ENCODE peak calls at places on chromosomes 13 and 19, in seven cellular contexts. W, H, F, B, C, T and Q are unnamed samples.

GRCh38 chr13:109333893-109334651 is 452.3 kb downstream of the IRS2 start:
- DNase-seq in W (no peak), H (no peak), F (no peak), B (no peak), C (no peak), T (no peak), Q (no peak)

GRCh38 chr19:3243851-3244700 is 19.6 kb downstream of the CELF5 start:
- DNase-seq in W (peak; percentile 49), H (peak; percentile 15), F (peak; percentile 81), B (peak; percentile 68), C (peak; percentile 55), T (no peak), Q (peak; percentile 56)

GRCh38 chr19:7236153-7236552 is 58.1 kb downstream of the INSR start:
- DNase-seq in W (no peak), H (no peak), F (no peak), B (no peak), C (no peak), T (no peak), Q (no peak)

GRCh38 chr19:6086081-6086858 is 24.0 kb downstream of the RFX2 start:
- DNase-seq in W (no peak), H (no peak), F (no peak), B (no peak), C (no peak), T (no peak), Q (peak; percentile 71)

GRCh38 chr13:109072505-109072904 is 443.1 kb downstream of the MYO16 start:
- DNase-seq in W (no peak), H (no peak), F (no peak), B (no peak), C (no peak), T (no peak), Q (no peak)

GRCh38 chr19:54209748-54210494 is 9.3 kb downstream of the RPS9 start:
- DNase-seq in W (peak; percentile 93), H (peak; percentile 40), F (no peak), B (peak; percentile 66), C (peak; percentile 98), T (no peak), Q (peak; percentile 98)

GRCh38 chr13:110454956-110455355 is 106.6 kb downstream of the RAB20 start:
- DNase-seq in W (no peak), H (no peak), F (no peak), B (no peak), C (no peak), T (no peak), Q (no peak)

GRCh38 chr19:6272411-6272791 is 7.4 kb downstream of the MLLT1 start:
- DNase-seq in W (no peak), H (no peak), F (no peak), B (peak; percentile 36), C (no peak), T (no peak), Q (no peak)

GRCh38 chr13:113976711-113977684 is 3.1 kb upstream of the C13orf46 start:
- DNase-seq in W (peak; percentile 29), H (no peak), F (no peak), B (no peak), C (no peak), T (no peak), Q (peak; percentile 68)

GRCh38 chr19:15421726-15422260 is 3.0 kb upstream of the AKAP8L start:
- DNase-seq in W (no peak), H (no peak), F (no peak), B (no peak), C (no peak), T (no peak), Q (no peak)

GRCh38 chr13:50512602-50513527 is 330.6 kb downstream of the DLEU7 start:
- DNase-seq in W (no peak), H (no peak), F (no peak), B (no peak), C (peak; percentile 47), T (no peak), Q (peak; percentile 61)

GRCh38 chr19:18501832-18502231 is 20.0 kb downstream of the ELL start:
- DNase-seq in W (no peak), H (no peak), F (no peak), B (no peak), C (no peak), T (no peak), Q (no peak)

GRCh38 chr19:29966594-29967249 is 24.7 kb downstream of the URI1 start:
- DNase-seq in W (peak; percentile 57), H (no peak), F (no peak), B (no peak), C (peak; percentile 10), T (no peak), Q (peak; percentile 34)

GRCh38 chr19:38003427-38004099 is 96.6 kb downstream of the SIPA1L3 start:
- DNase-seq in W (no peak), H (no peak), F (peak; percentile 69), B (no peak), C (no peak), T (peak; percentile 51), Q (peak; percentile 92)

GRCh38 chr19:6041991-6042421 is 64.1 kb upstream of the RANBP3 start:
- DNase-seq in W (no peak), H (no peak), F (peak; percentile 35), B (no peak), C (no peak), T (no peak), Q (no peak)

DNA sequence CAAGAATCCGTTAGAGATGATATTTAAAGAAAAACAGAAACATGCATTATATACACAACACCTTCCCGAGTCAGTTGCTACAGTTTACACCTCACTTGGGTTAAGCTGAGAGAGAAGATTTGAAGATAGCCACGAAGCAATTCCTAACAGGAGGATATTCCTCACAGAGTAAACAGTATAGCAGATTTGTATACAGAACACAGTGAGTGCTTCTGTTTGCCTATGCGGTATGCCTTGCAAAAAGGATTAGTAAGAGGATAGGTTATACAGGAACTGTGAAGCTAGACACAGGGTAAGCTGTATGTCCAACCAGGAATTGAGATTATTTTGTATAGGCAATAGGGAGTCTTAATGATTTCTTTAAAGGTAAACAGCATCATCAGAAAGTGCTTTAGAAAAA is 471.8 kb downstream of the LIG4 start:
- DNase-seq in W (no peak), H (no peak), F (no peak), B (no peak), C (no peak), T (no peak), Q (peak; percentile 57)
- TF ChIP-seq CEBPB in W (no peak), H (no peak), F (no peak), B (no peak), C (no peak), T (no peak), Q (no peak)

GRCh38 chr19:40803170-40803856 is 4.3 kb downstream of the EGLN2 start:
- DNase-seq in W (no peak), H (no peak), F (no peak), B (no peak), C (no peak), T (no peak), Q (no peak)

GRCh38 chr19:40801449-40802299 is 2.7 kb downstream of the EGLN2 start:
- DNase-seq in W (no peak), H (no peak), F (no peak), B (no peak), C (no peak), T (no peak), Q (no peak)

GRCh38 chr19:40803857-40804782 is 5.1 kb downstream of the EGLN2 start:
- DNase-seq in W (no peak), H (no peak), F (no peak), B (no peak), C (peak; percentile 52), T (peak; percentile 57), Q (no peak)

GRCh38 chr19:40800997-40801377 is 2.0 kb downstream of the EGLN2 start:
- DNase-seq in W (no peak), H (no peak), F (no peak), B (no peak), C (no peak), T (no peak), Q (no peak)

DNA sequence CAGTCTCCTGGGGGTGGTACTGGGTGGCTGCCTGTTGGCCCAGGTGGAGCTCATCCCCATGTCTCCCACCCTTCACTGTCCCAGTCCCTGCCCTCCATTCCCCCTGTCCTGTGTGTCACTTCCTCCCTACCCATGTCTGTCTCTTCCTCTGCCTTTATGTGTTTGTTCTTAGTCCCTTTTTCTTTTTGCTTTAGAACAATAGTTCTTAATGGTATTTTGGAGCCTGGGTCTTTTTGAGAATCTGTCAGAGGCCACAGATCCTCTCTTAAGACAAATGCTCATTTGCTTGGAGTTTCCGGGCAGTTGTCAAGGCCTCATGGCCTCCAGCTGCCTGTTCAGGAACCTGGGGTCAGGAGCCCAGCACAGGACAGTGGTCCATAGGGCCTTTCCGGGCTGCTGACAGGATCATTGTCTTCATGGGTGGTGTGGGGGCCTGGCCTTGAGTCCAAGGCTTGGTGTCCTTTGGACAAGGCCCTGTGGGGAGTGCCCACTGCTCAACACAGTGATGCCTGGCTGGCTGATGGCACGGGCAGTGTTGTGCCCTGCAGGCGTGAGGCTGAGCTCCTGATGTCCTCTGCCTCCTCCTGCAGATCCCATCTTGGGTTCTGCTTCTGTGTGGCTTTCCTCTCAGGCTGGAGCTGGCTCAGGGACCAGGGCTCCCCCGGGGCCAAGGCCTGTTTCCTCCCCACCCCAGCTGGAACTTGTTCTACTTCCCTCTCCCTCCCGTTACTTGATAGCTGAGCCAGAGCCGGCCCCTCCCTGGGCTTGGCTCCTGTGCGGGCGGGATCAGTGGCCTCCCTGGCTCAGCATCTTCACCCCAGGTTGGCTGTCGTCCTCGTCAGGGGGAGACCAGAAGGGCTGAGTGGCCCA is 3.5 kb downstream of the EGLN2 start:
- DNase-seq in W (no peak), H (no peak), F (no peak), B (no peak), C (no peak), T (no peak), Q (no peak)
- TF ChIP-seq CEBPB in W (no peak), H (no peak), F (no peak), B (no peak), C (no peak), T (no peak), Q (no peak)

DNA sequence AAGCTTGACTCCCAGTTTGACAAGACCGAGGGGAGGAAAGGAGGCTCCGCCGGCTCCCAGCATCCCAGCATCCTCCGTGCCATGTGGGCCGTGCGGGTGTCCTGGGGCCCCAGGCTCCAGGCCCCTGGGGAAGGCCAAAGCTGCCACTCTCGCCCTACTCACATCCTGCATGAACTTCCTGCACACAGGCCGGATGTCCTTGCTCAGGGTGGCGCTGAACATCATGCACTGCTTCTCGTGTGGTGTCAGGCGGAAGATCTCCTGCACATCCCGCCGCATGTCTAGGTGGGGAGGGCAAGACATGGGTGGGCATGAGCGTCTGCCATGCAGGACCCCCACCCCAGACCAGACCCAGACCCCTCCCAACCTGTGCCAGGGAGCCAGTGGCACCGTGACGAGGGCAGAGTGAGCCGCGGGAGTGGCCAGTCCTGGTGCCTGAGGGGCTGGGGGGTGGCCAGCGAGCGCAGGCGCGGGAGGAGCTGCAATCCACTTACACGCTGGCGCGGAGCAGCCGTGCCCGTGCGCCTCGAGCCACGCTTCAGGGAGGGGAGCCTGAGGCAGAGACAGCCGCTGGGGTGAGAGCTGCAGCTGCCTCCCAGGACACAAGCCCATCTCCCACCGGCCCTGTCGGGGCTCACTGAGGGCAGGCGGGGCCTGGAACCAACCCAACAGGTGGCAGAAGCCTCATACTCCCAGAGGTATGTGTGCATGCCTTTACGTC is 8.9 kb downstream of the DDX39A start:
- DNase-seq in W (no peak), H (no peak), F (no peak), B (peak; percentile 8), C (no peak), T (no peak), Q (no peak)
- TF ChIP-seq CEBPB in W (no peak), H (no peak), F (no peak), B (no peak), C (no peak), T (no peak), Q (no peak)

DNA sequence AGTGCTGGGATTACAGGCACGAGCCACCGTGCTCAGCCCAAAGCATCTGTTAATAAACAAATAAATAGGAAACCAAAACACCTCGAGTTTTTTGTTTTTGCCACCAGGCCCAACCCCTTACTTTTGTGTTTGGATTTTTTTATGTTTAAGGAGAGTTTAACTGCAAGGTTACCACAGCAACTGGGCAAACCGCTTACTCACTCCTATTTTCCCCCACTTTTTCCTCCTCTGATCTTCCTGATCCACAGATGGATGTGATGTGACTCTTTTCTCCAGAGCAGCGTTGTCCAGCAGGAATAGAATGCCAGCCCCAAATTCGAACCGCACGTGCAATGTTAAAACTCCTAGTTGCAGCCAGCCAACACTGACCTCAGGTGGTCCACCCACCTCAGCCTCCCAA is 2.1 kb upstream of the PNMA8B start:
- DNase-seq in W (peak; percentile 56), H (no peak), F (no peak), B (no peak), C (no peak), T (no peak), Q (peak; percentile 14)
- TF ChIP-seq CEBPB in W (no peak), H (no peak), F (no peak), B (no peak), C (no peak), T (no peak), Q (no peak)